ENCODE peak calls at places on chromosomes 6 and 20, in six cellular contexts. Y is activated CD8-positive, alpha-beta T cell treated with anti-CD3 and anti-CD28 coated beads for 36 hours; E is hepatocyte; N is ovary; G is CD4-positive, alpha-beta T cell; T is fibroblast of mammary gland. P is an unnamed sample.

GRCh38 chr6:21595951-21596378 is 2.4 kb downstream of the SOX4 start:
- DNase-seq in Y (peak; percentile 15), E (no peak), N (peak; percentile 53), G (no peak), T (no peak), P (peak; percentile 22)

GRCh38 chr6:27791182-27791939 is 120.8 kb downstream of the OR2B2 start:
- DNase-seq in Y (peak; percentile 73), E (peak; percentile 83), N (peak; percentile 68), G (no peak), T (peak; percentile 88), P (no peak)

GRCh38 chr6:104956663-104957294 is at the start of gene LIN28B:
- DNase-seq in Y (no peak), E (no peak), N (no peak), G (no peak), T (no peak), P (no peak)

GRCh38 chr20:62885808-62886708 is 24.4 kb upstream of the TCFL5 start:
- DNase-seq in Y (no peak), E (no peak), N (no peak), G (no peak), T (no peak), P (no peak)

GRCh38 chr20:51622004-51622874 is 79.7 kb upstream of the NFATC2 start:
- DNase-seq in Y (no peak), E (no peak), N (no peak), G (no peak), T (no peak), P (no peak)

GRCh38 chr6:3231213-3232016 is 4.0 kb upstream of the TUBB2B start:
- DNase-seq in Y (no peak), E (peak; percentile 96), N (peak; percentile 63), G (no peak), T (peak; percentile 54), P (no peak)

GRCh38 chr6:156948807-156949206 is 171.6 kb downstream of the ARID1B start:
- DNase-seq in Y (no peak), E (peak; percentile 35), N (no peak), G (no peak), T (peak; percentile 82), P (no peak)

GRCh38 chr6:131636880-131637792 is at the start of gene ENPP3:
- DNase-seq in Y (no peak), E (peak; percentile 21), N (no peak), G (no peak), T (peak; percentile 14), P (no peak)

GRCh38 chr6:77324851-77325250 is 138.4 kb downstream of the HTR1B start:
- DNase-seq in Y (no peak), E (no peak), N (no peak), G (no peak), T (peak; percentile 52), P (no peak)

GRCh38 chr20:61520761-61521460 is 268.9 kb downstream of the CDH4 start:
- DNase-seq in Y (no peak), E (no peak), N (no peak), G (no peak), T (peak; percentile 84), P (no peak)

GRCh38 chr20:62576815-62577214 is 65.5 kb upstream of the SLCO4A1 start:
- DNase-seq in Y (no peak), E (peak; percentile 70), N (no peak), G (no peak), T (no peak), P (no peak)

GRCh38 chr6:8655670-8656454 is 220.5 kb upstream of the SLC35B3 start:
- DNase-seq in Y (no peak), E (no peak), N (no peak), G (no peak), T (no peak), P (no peak)

GRCh38 chr6:34369385-34369784 is 23.1 kb downstream of the NUDT3 start:
- DNase-seq in Y (no peak), E (no peak), N (no peak), G (no peak), T (no peak), P (no peak)

GRCh38 chr6:130396722-130397121 is 30.9 kb downstream of the TMEM200A start:
- DNase-seq in Y (no peak), E (no peak), N (no peak), G (no peak), T (peak; percentile 34), P (no peak)

GRCh38 chr6:131951576-131952230 is 531 bp upstream of the CCN2 start:
- DNase-seq in Y (no peak), E (no peak), N (no peak), G (no peak), T (peak; percentile 19), P (no peak)

GRCh38 chr6:16973545-16974386 is 128.1 kb upstream of the STMND1 start:
- DNase-seq in Y (no peak), E (no peak), N (no peak), G (no peak), T (no peak), P (no peak)

GRCh38 chr6:54525731-54526130 is 217.5 kb downstream of the TINAG start:
- DNase-seq in Y (no peak), E (no peak), N (no peak), G (no peak), T (peak; percentile 85), P (no peak)

GRCh38 chr6:41546866-41547798 is 951 bp downstream of the FOXP4 start:
- DNase-seq in Y (peak; percentile 52), E (peak; percentile 73), N (peak; percentile 55), G (no peak), T (peak; percentile 38), P (peak; percentile 43)

GRCh38 chr6:69105288-69105687 is 470.2 kb downstream of the ADGRB3 start:
- DNase-seq in Y (no peak), E (no peak), N (no peak), G (no peak), T (no peak), P (no peak)

GRCh38 chr20:38751360-38751976 is 3.2 kb downstream of the ACTR5 start:
- DNase-seq in Y (peak; percentile 57), E (peak; percentile 54), N (no peak), G (no peak), T (peak; percentile 49), P (no peak)

DNA sequence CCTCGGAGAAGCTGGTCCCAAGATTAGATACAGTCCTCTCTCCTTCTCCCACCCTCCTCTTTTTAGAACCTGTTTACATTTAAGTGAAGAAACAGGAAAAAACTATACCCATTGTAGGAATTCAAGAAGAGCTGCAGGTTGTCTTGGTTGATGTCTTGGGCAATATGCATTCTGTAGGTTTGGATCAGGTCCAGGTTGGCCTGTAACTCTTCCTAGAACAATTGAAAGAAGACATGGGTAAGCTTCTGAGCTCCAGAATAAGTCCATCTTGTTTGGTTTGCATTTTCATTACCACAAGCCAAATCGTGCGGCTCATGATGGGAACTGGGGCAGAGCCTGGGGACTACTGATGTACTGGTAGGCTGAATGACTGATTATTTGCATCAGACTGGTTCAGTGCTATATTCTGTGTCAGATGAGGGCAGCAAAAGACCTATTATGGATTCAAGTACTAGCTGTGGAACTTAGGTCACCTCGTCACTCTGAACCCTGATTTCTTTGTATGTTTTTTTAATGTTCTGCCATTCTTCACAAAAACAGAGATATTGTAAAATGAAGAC is 20.3 kb upstream of the SLA2 start:
- DNase-seq in Y (no peak), E (no peak), N (no peak), G (no peak), T (peak; percentile 20), P (no peak)
- TF ChIP-seq CTCF in Y (no peak), E (peak; percentile 36), N (no peak), G (no peak), T (no peak), P (no peak)

GRCh38 chr6:170088349-170088951 is 202.4 kb downstream of the DLL1 start:
- DNase-seq in Y (peak; percentile 53), E (no peak), N (no peak), G (no peak), T (no peak), P (peak; percentile 23)
- TF ChIP-seq CTCF in Y (no peak), E (no peak), N (no peak), G (no peak), T (no peak), P (no peak)

GRCh38 chr6:52994789-52995078 is 350 bp downstream of the GSTA4 start:
- DNase-seq in Y (peak; percentile 39), E (peak; percentile 53), N (peak; percentile 60), G (no peak), T (no peak), P (peak; percentile 47)
- TF ChIP-seq CTCF in Y (no peak), E (no peak), N (no peak), G (no peak), T (no peak), P (no peak)

DNA sequence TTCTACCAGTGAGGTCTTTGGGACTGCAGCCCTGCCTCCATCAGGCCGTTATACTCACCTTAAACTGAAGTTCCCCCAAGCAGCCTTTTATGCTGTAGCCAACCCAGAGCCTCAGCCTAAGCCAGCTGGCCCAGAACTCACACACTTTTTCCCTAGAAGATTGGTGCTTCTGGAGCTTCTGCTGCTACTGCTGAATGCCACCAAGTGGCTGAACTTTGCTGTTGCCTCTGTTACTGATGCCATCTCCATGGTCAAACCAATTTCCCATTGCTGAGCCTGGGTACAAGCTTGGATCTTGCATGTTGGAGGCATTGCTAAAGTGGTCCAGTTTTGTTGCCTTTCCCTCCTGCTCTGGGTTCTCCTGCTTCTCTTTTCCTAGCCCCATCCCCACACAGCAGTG is 15.0 kb upstream of the TBX18 start:
- DNase-seq in Y (no peak), E (no peak), N (no peak), G (no peak), T (no peak), P (no peak)
- TF ChIP-seq CTCF in Y (no peak), E (no peak), N (no peak), G (no peak), T (peak; percentile 22), P (no peak)

GRCh38 chr6:169026175-169026574 is 227.5 kb downstream of the THBS2 start:
- DNase-seq in Y (no peak), E (no peak), N (no peak), G (no peak), T (no peak), P (no peak)

GRCh38 chr6:169023161-169023874 is 230.3 kb downstream of the THBS2 start:
- DNase-seq in Y (no peak), E (no peak), N (no peak), G (no peak), T (peak; percentile 11), P (no peak)

GRCh38 chr6:169029861-169030260 is 223.8 kb downstream of the THBS2 start:
- DNase-seq in Y (no peak), E (no peak), N (no peak), G (no peak), T (no peak), P (no peak)

GRCh38 chr6:169024047-169024660 is 229.5 kb downstream of the THBS2 start:
- DNase-seq in Y (no peak), E (no peak), N (no peak), G (no peak), T (no peak), P (no peak)

DNA sequence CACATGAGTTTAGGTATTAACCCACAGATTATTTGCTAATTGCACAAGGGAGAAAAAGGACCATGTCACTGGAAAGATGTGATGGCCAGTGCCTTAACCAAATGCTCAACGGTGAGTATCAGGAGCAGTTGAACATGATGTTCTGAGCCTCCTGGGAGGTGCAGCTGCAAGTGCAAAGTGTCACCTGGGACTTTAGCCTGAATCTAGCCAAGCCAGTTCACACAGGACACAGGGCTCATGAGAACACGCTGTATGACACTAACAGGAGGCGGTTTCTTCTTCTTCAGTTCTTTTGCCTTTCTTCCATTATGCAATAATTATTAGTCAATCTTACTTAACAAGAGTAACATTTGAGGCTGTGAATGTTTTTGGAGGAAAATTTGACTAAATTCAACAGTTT is 225.3 kb downstream of the THBS2 start:
- DNase-seq in Y (no peak), E (no peak), N (no peak), G (no peak), T (no peak), P (no peak)
- TF ChIP-seq CTCF in Y (no peak), E (no peak), N (no peak), G (no peak), T (no peak), P (no peak)

GRCh38 chr6:158630944-158631616 is 13.5 kb downstream of the DYNLT1 start:
- DNase-seq in Y (no peak), E (no peak), N (peak; percentile 56), G (no peak), T (peak; percentile 73), P (no peak)
- TF ChIP-seq CTCF in Y (no peak), E (no peak), N (no peak), G (no peak), T (peak; percentile 1), P (no peak)